ENCODE peak calls at places on chromosomes 2 and 18, in six cellular contexts. One of them, this sample, is unnamed.

GRCh38 chr2:95730813-95731212 is 139.0 kb downstream of the TRIM43 start:
- DNase-seq in retina: no peak
- DNase-seq in activated CD4-positive, alpha-beta T cell treated with anti-CD3 and anti-CD28 coated beads for 1 hour: no peak
- DNase-seq in occipital lobe: no peak
- DNase-seq in hepatocyte: no peak
- DNase-seq in A549: no peak
- DNase-seq in this sample: no peak

GRCh38 chr18:34808389-34808788 is 98.3 kb downstream of the DTNA start:
- DNase-seq in retina: no peak
- DNase-seq in activated CD4-positive, alpha-beta T cell treated with anti-CD3 and anti-CD28 coated beads for 1 hour: no peak
- DNase-seq in occipital lobe: no peak
- DNase-seq in hepatocyte: no peak
- DNase-seq in A549: no peak
- DNase-seq in this sample: no peak

GRCh38 chr2:189222440-189222839 is 42.9 kb upstream of the COL5A2 start:
- DNase-seq in retina: no peak
- DNase-seq in activated CD4-positive, alpha-beta T cell treated with anti-CD3 and anti-CD28 coated beads for 1 hour: no peak
- DNase-seq in occipital lobe: no peak
- DNase-seq in hepatocyte: peak
- DNase-seq in A549: peak
- DNase-seq in this sample: no peak

GRCh38 chr2:135226961-135227360 is 174.9 kb downstream of the RAB3GAP1 start:
- DNase-seq in retina: no peak
- DNase-seq in activated CD4-positive, alpha-beta T cell treated with anti-CD3 and anti-CD28 coated beads for 1 hour: no peak
- DNase-seq in occipital lobe: no peak
- DNase-seq in hepatocyte: no peak
- DNase-seq in A549: no peak
- DNase-seq in this sample: no peak

GRCh38 chr2:187553908-187554703 is at the start of gene TFPI:
- DNase-seq in retina: no peak
- DNase-seq in activated CD4-positive, alpha-beta T cell treated with anti-CD3 and anti-CD28 coated beads for 1 hour: no peak
- DNase-seq in occipital lobe: no peak
- DNase-seq in hepatocyte: peak
- DNase-seq in A549: peak
- DNase-seq in this sample: no peak

GRCh38 chr2:197294260-197294659 is 16.3 kb downstream of the ANKRD44 start:
- DNase-seq in retina: no peak
- DNase-seq in activated CD4-positive, alpha-beta T cell treated with anti-CD3 and anti-CD28 coated beads for 1 hour: no peak
- DNase-seq in occipital lobe: no peak
- DNase-seq in hepatocyte: no peak
- DNase-seq in A549: no peak
- DNase-seq in this sample: peak

GRCh38 chr18:3184275-3184963 is 35.3 kb downstream of the MYOM1 start:
- DNase-seq in retina: no peak
- DNase-seq in activated CD4-positive, alpha-beta T cell treated with anti-CD3 and anti-CD28 coated beads for 1 hour: no peak
- DNase-seq in occipital lobe: no peak
- DNase-seq in hepatocyte: no peak
- DNase-seq in A549: no peak
- DNase-seq in this sample: no peak

GRCh38 chr18:22650247-22650646 is 232.5 kb upstream of the CTAGE1 start:
- DNase-seq in retina: no peak
- DNase-seq in activated CD4-positive, alpha-beta T cell treated with anti-CD3 and anti-CD28 coated beads for 1 hour: no peak
- DNase-seq in occipital lobe: no peak
- DNase-seq in hepatocyte: no peak
- DNase-seq in A549: no peak
- DNase-seq in this sample: no peak

GRCh38 chr18:8994603-8995002 is 107.9 kb upstream of the NDUFV2 start:
- DNase-seq in retina: no peak
- DNase-seq in activated CD4-positive, alpha-beta T cell treated with anti-CD3 and anti-CD28 coated beads for 1 hour: no peak
- DNase-seq in occipital lobe: no peak
- DNase-seq in hepatocyte: no peak
- DNase-seq in A549: peak
- DNase-seq in this sample: no peak

GRCh38 chr18:48949606-48950535 is 894 bp downstream of the SMAD7 start:
- DNase-seq in retina: peak
- DNase-seq in activated CD4-positive, alpha-beta T cell treated with anti-CD3 and anti-CD28 coated beads for 1 hour: no peak
- DNase-seq in occipital lobe: no peak
- DNase-seq in hepatocyte: peak
- DNase-seq in A549: peak
- DNase-seq in this sample: peak

GRCh38 chr2:85893428-85894258 is 4.9 kb upstream of the ST3GAL5 start:
- DNase-seq in retina: peak
- DNase-seq in activated CD4-positive, alpha-beta T cell treated with anti-CD3 and anti-CD28 coated beads for 1 hour: no peak
- DNase-seq in occipital lobe: no peak
- DNase-seq in hepatocyte: no peak
- DNase-seq in A549: peak
- DNase-seq in this sample: no peak

GRCh38 chr2:181203412-181203811 is 223.0 kb downstream of the UBE2E3 start:
- DNase-seq in retina: no peak
- DNase-seq in activated CD4-positive, alpha-beta T cell treated with anti-CD3 and anti-CD28 coated beads for 1 hour: no peak
- DNase-seq in occipital lobe: no peak
- DNase-seq in hepatocyte: peak
- DNase-seq in A549: peak
- DNase-seq in this sample: no peak

GRCh38 chr2:96826546-96827278 is 10.6 kb downstream of the CNNM3 start:
- DNase-seq in retina: no peak
- DNase-seq in activated CD4-positive, alpha-beta T cell treated with anti-CD3 and anti-CD28 coated beads for 1 hour: no peak
- DNase-seq in occipital lobe: no peak
- DNase-seq in hepatocyte: no peak
- DNase-seq in A549: no peak
- DNase-seq in this sample: no peak

GRCh38 chr2:71891719-71892118 is 255.9 kb downstream of the CYP26B1 start:
- DNase-seq in retina: no peak
- DNase-seq in activated CD4-positive, alpha-beta T cell treated with anti-CD3 and anti-CD28 coated beads for 1 hour: no peak
- DNase-seq in occipital lobe: no peak
- DNase-seq in hepatocyte: no peak
- DNase-seq in A549: no peak
- DNase-seq in this sample: no peak

GRCh38 chr2:48248251-48248933 is 281.6 kb upstream of the STON1 start:
- DNase-seq in retina: peak
- DNase-seq in activated CD4-positive, alpha-beta T cell treated with anti-CD3 and anti-CD28 coated beads for 1 hour: no peak
- DNase-seq in occipital lobe: no peak
- DNase-seq in hepatocyte: peak
- DNase-seq in A549: peak
- DNase-seq in this sample: no peak

GRCh38 chr2:181393472-181393871 is 63.7 kb upstream of the ITGA4 start:
- DNase-seq in retina: no peak
- DNase-seq in activated CD4-positive, alpha-beta T cell treated with anti-CD3 and anti-CD28 coated beads for 1 hour: no peak
- DNase-seq in occipital lobe: no peak
- DNase-seq in hepatocyte: no peak
- DNase-seq in A549: peak
- DNase-seq in this sample: no peak

GRCh38 chr2:226977775-226978190 is 141.9 kb downstream of the RHBDD1 start:
- DNase-seq in retina: no peak
- DNase-seq in activated CD4-positive, alpha-beta T cell treated with anti-CD3 and anti-CD28 coated beads for 1 hour: no peak
- DNase-seq in occipital lobe: no peak
- DNase-seq in hepatocyte: peak
- DNase-seq in A549: no peak
- DNase-seq in this sample: no peak

This sample was measured in OCI-LY7.